ENCODE peak calls at places on chromosomes 7 and 10, in six cellular contexts. A is AG04450, R is endothelial cell, L is NCI-H1105 treated with DMSO at 0.1 percent for 48 hours, T is T-helper 1 cell, W is midbrain. M is an unnamed sample.

GRCh38 chr10:32692174-32692573 is 246.2 kb downstream of the CCDC7 start:
- DNase-seq in R (no peak), T (no peak), A (peak), W (no peak), L (no peak), M (no peak)

GRCh38 chr7:2107386-2108085 is 125.2 kb downstream of the MAD1L1 start:
- DNase-seq in T (no peak), L (no peak), W (peak), R (no peak), A (no peak), M (no peak)

GRCh38 chr7:131948434-131949053 is 392.1 kb upstream of the PODXL start:
- DNase-seq in L (no peak), R (no peak), T (no peak), W (no peak), A (no peak), M (no peak)

GRCh38 chr7:48301201-48301600 is 129.9 kb downstream of the ABCA13 start:
- DNase-seq in L (no peak), R (no peak), A (no peak), W (no peak), T (no peak), M (no peak)

GRCh38 chr7:3063016-3063753 is 19.5 kb upstream of the CARD11 start:
- DNase-seq in W (no peak), L (no peak), R (no peak), T (peak), A (no peak), M (no peak)

GRCh38 chr10:23100331-23101030 is 5.1 kb downstream of the MSRB2 start:
- DNase-seq in T (no peak), L (no peak), W (no peak), R (no peak), A (no peak), M (no peak)

GRCh38 chr7:96303686-96304443 is 18.0 kb downstream of the SLC25A13 start:
- DNase-seq in L (peak), T (no peak), R (no peak), A (no peak), W (no peak), M (no peak)

GRCh38 chr7:2956526-2957368 is 86.9 kb downstream of the CARD11 start:
- DNase-seq in A (peak), W (no peak), T (no peak), L (no peak), R (no peak), M (peak)

GRCh38 chr10:81303656-81304055 is 571.3 kb upstream of the NRG3 start:
- DNase-seq in W (no peak), A (no peak), L (no peak), R (no peak), T (no peak), M (no peak)

GRCh38 chr10:5546891-5547683 is 22.3 kb downstream of the CALML3 start:
- DNase-seq in W (no peak), R (no peak), L (no peak), T (no peak), A (no peak), M (no peak)

GRCh38 chr10:125114761-125115391 is 45.5 kb downstream of the CTBP2 start:
- DNase-seq in A (no peak), L (no peak), R (no peak), T (no peak), W (no peak), M (no peak)

GRCh38 chr7:145293120-145293792 is 457.4 kb upstream of the TPK1 start:
- DNase-seq in T (no peak), R (no peak), W (no peak), A (no peak), L (no peak), M (no peak)

M was measured in HL-60.